ENCODE peak calls at places on chromosomes 13 and 19, in four cellular contexts. X, Y, T and F are unnamed samples.

GRCh38 chr13:108383676-108384075 is 114.2 kb downstream of the TNFSF13B start:
- DNase-seq in X (no peak), Y (no peak), T (no peak), F (no peak)

GRCh38 chr13:92407858-92408257 is 818.7 kb upstream of the GPC6 start:
- DNase-seq in X (no peak), Y (no peak), T (no peak), F (no peak)

GRCh38 chr13:77345150-77345780 is 18.4 kb upstream of the MYCBP2 start:
- DNase-seq in X (no peak), Y (no peak), T (no peak), F (no peak)

GRCh38 chr13:20182231-20182846 is 10.4 kb downstream of the GJB2 start:
- DNase-seq in X (peak; percentile 71), Y (no peak), T (no peak), F (peak; percentile 67)

GRCh38 chr13:112894673-112895481 is 74.1 kb upstream of the MCF2L start:
- DNase-seq in X (no peak), Y (no peak), T (no peak), F (no peak)

GRCh38 chr13:52848455-52849190 is at the start of gene PCDH8:
- DNase-seq in X (peak; percentile 47), Y (no peak), T (no peak), F (no peak)

GRCh38 chr13:84661718-84662117 is 779.4 kb upstream of the SLITRK1 start:
- DNase-seq in X (no peak), Y (no peak), T (no peak), F (no peak)

GRCh38 chr19:47494211-47494547 is 10.2 kb upstream of the KPTN start:
- DNase-seq in X (no peak), Y (no peak), T (no peak), F (no peak)

GRCh38 chr19:18202759-18203407 is 959 bp downstream of the RAB3A start:
- DNase-seq in X (no peak), Y (peak; percentile 35), T (no peak), F (no peak)